ENCODE peak calls at places on chromosomes 2 and 18, in six cellular contexts. W, I, G, D, R and S are unnamed samples.

GRCh38 chr2:32852821-32853220 is 93.9 kb upstream of the LTBP1 start:
- DNase-seq in W (no peak), I (no peak), G (no peak), D (no peak), R (no peak), S (no peak)

GRCh38 chr2:83747141-83747540 is 711.9 kb downstream of the SUCLG1 start:
- DNase-seq in W (no peak), I (no peak), G (no peak), D (no peak), R (no peak), S (no peak)

GRCh38 chr2:170530284-170530745 is 184.8 kb upstream of the SP5 start:
- DNase-seq in W (peak), I (no peak), G (peak), D (peak), R (peak), S (peak)

GRCh38 chr2:127735537-127736399 is 34.5 kb downstream of the SFT2D3 start:
- DNase-seq in W (peak), I (no peak), G (no peak), D (no peak), R (no peak), S (no peak)

GRCh38 chr18:33558529-33558928 is 19.5 kb upstream of the ASXL3 start:
- DNase-seq in W (no peak), I (no peak), G (no peak), D (no peak), R (no peak), S (no peak)

GRCh38 chr2:50401772-50402653 is 629.9 kb downstream of the NRXN1 start:
- DNase-seq in W (peak), I (no peak), G (peak), D (peak), R (peak), S (peak)

GRCh38 chr2:172438064-172438421 is 10.7 kb downstream of the ITGA6 start:
- DNase-seq in W (peak), I (no peak), G (peak), D (no peak), R (no peak), S (no peak)

GRCh38 chr2:133579295-133579694 is 11.0 kb upstream of the NCKAP5 start:
- DNase-seq in W (no peak), I (no peak), G (peak), D (no peak), R (no peak), S (no peak)

GRCh38 chr2:10913501-10914271 is 2.0 kb downstream of the KCNF1 start:
- DNase-seq in W (no peak), I (no peak), G (no peak), D (no peak), R (no peak), S (no peak)

GRCh38 chr2:164625378-164625971 is 4.2 kb upstream of the GRB14 start:
- DNase-seq in W (no peak), I (no peak), G (no peak), D (no peak), R (peak), S (no peak)

GRCh38 chr2:10057231-10058107 is 14.1 kb downstream of the KLF11 start:
- DNase-seq in W (no peak), I (no peak), G (peak), D (no peak), R (no peak), S (peak)

GRCh38 chr2:69188174-69188900 is 175.4 kb downstream of the ANTXR1 start:
- DNase-seq in W (no peak), I (no peak), G (no peak), D (no peak), R (no peak), S (no peak)

GRCh38 chr2:202718614-202719013 is 83.8 kb downstream of the FAM117B start:
- DNase-seq in W (peak), I (no peak), G (peak), D (no peak), R (no peak), S (no peak)

GRCh38 chr2:112706170-112706664 is 14.6 kb upstream of the NT5DC4 start:
- DNase-seq in W (no peak), I (no peak), G (peak), D (no peak), R (no peak), S (no peak)

GRCh38 chr2:239052046-239052445 is 204.2 kb downstream of the TWIST2 start:
- DNase-seq in W (no peak), I (no peak), G (no peak), D (no peak), R (no peak), S (no peak)

GRCh38 chr2:63587814-63588384 is 378 bp downstream of the WDPCP start:
- DNase-seq in W (no peak), I (no peak), G (no peak), D (no peak), R (no peak), S (no peak)

GRCh38 chr18:12304351-12305210 is 3.5 kb upstream of the TUBB6 start:
- DNase-seq in W (no peak), I (no peak), G (peak), D (no peak), R (no peak), S (no peak)

GRCh38 chr2:155733091-155733870 is 599.2 kb downstream of the NR4A2 start:
- DNase-seq in W (no peak), I (no peak), G (no peak), D (peak), R (no peak), S (no peak)

GRCh38 chr2:8090748-8091700 is 590.8 kb upstream of the ID2 start:
- DNase-seq in W (peak), I (no peak), G (peak), D (no peak), R (peak), S (no peak)

GRCh38 chr2:103174711-103175110 is 412.9 kb downstream of the TMEM182 start:
- DNase-seq in W (no peak), I (no peak), G (no peak), D (no peak), R (no peak), S (no peak)

GRCh38 chr2:219557320-219557719 is 13.5 kb downstream of the TMEM198 start:
- DNase-seq in W (no peak), I (no peak), G (no peak), D (no peak), R (no peak), S (no peak)

GRCh38 chr2:3605013-3605961 is 10.4 kb downstream of the COLEC11 start:
- DNase-seq in W (peak), I (no peak), G (no peak), D (peak), R (no peak), S (no peak)